ENCODE peak calls at places on chromosomes 4 and X, in eight cellular contexts. One of them, this sample, is unnamed.

GRCh38 chrX:9642270-9642995 is 123.2 kb downstream of the GPR143 start:
- DNase-seq in NCI-H2171: no peak
- DNase-seq in GM12892: no peak
- DNase-seq in T-cell: no peak
- DNase-seq in caudate nucleus: no peak
- DNase-seq in mucosa of gallbladder: no peak
- DNase-seq in NCI-H345: no peak
- DNase-seq in cardiac septum: no peak
- DNase-seq in this sample: no peak

GRCh38 chrX:12681047-12681446 is 110.2 kb upstream of the PRPS2 start:
- DNase-seq in cardiac septum: no peak
- DNase-seq in GM12892: no peak
- DNase-seq in T-cell: no peak
- DNase-seq in NCI-H2171: no peak
- DNase-seq in mucosa of gallbladder: no peak
- DNase-seq in caudate nucleus: no peak
- DNase-seq in NCI-H345: peak; percentile 52
- DNase-seq in this sample: no peak

GRCh38 chr4:10458190-10458589 is 964 bp upstream of the ZNF518B start:
- DNase-seq in mucosa of gallbladder: peak; percentile 13
- DNase-seq in T-cell: no peak
- DNase-seq in cardiac septum: no peak
- DNase-seq in NCI-H345: no peak
- DNase-seq in GM12892: no peak
- DNase-seq in caudate nucleus: no peak
- DNase-seq in NCI-H2171: no peak
- DNase-seq in this sample: no peak

GRCh38 chrX:12339921-12340320 is 201.6 kb downstream of the FRMPD4 start:
- DNase-seq in GM12892: no peak
- DNase-seq in NCI-H2171: no peak
- DNase-seq in mucosa of gallbladder: no peak
- DNase-seq in caudate nucleus: no peak
- DNase-seq in NCI-H345: no peak
- DNase-seq in T-cell: no peak
- DNase-seq in cardiac septum: no peak
- DNase-seq in this sample: no peak

GRCh38 chr4:174926958-174927357 is 8.8 kb downstream of the ADAM29 start:
- DNase-seq in mucosa of gallbladder: no peak
- DNase-seq in cardiac septum: no peak
- DNase-seq in T-cell: no peak
- DNase-seq in NCI-H2171: no peak
- DNase-seq in NCI-H345: no peak
- DNase-seq in GM12892: no peak
- DNase-seq in caudate nucleus: no peak
- DNase-seq in this sample: no peak

GRCh38 chr4:88938138-88938537 is 118.8 kb downstream of the FAM13A start:
- DNase-seq in NCI-H2171: no peak
- DNase-seq in cardiac septum: no peak
- DNase-seq in T-cell: no peak
- DNase-seq in GM12892: no peak
- DNase-seq in NCI-H345: no peak
- DNase-seq in mucosa of gallbladder: no peak
- DNase-seq in caudate nucleus: no peak
- DNase-seq in this sample: no peak

GRCh38 chr4:129358571-129358970 is 262.6 kb downstream of the C4orf33 start:
- DNase-seq in GM12892: no peak
- DNase-seq in caudate nucleus: no peak
- DNase-seq in mucosa of gallbladder: no peak
- DNase-seq in NCI-H2171: no peak
- DNase-seq in NCI-H345: no peak
- DNase-seq in cardiac septum: no peak
- DNase-seq in T-cell: no peak
- DNase-seq in this sample: no peak

GRCh38 chr4:128461300-128462103 is 173.9 kb upstream of the PGRMC2 start:
- DNase-seq in GM12892: no peak
- DNase-seq in T-cell: no peak
- DNase-seq in mucosa of gallbladder: peak; percentile 33
- DNase-seq in caudate nucleus: no peak
- DNase-seq in cardiac septum: no peak
- DNase-seq in NCI-H2171: no peak
- DNase-seq in NCI-H345: no peak
- DNase-seq in this sample: no peak

GRCh38 chrX:138886769-138887168 is 175.3 kb upstream of the FGF13 start:
- DNase-seq in mucosa of gallbladder: peak; percentile 73
- DNase-seq in cardiac septum: no peak
- DNase-seq in NCI-H345: no peak
- DNase-seq in NCI-H2171: no peak
- DNase-seq in GM12892: no peak
- DNase-seq in caudate nucleus: no peak
- DNase-seq in T-cell: no peak
- DNase-seq in this sample: no peak

GRCh38 chr4:3660086-3660927 is 105.9 kb upstream of the ADRA2C start:
- DNase-seq in cardiac septum: no peak
- DNase-seq in NCI-H345: peak; percentile 76
- DNase-seq in NCI-H2171: peak; percentile 37
- DNase-seq in mucosa of gallbladder: no peak
- DNase-seq in caudate nucleus: peak; percentile 19
- DNase-seq in T-cell: no peak
- DNase-seq in GM12892: no peak
- DNase-seq in this sample: no peak

GRCh38 chr4:3009422-3009821 is 46.1 kb downstream of the GRK4 start:
- DNase-seq in cardiac septum: no peak
- DNase-seq in NCI-H345: peak; percentile 45
- DNase-seq in T-cell: no peak
- DNase-seq in mucosa of gallbladder: peak; percentile 67
- DNase-seq in GM12892: no peak
- DNase-seq in NCI-H2171: no peak
- DNase-seq in caudate nucleus: peak; percentile 4
- DNase-seq in this sample: no peak

GRCh38 chr4:86831262-86832090 is 17.7 kb downstream of the SLC10A6 start:
- DNase-seq in GM12892: no peak
- DNase-seq in caudate nucleus: no peak
- DNase-seq in T-cell: no peak
- DNase-seq in mucosa of gallbladder: peak; percentile 51
- DNase-seq in cardiac septum: no peak
- DNase-seq in NCI-H345: peak; percentile 15
- DNase-seq in NCI-H2171: no peak
- DNase-seq in this sample: no peak

GRCh38 chr4:183905593-183906485 is 732 bp downstream of the STOX2 start:
- DNase-seq in caudate nucleus: peak; percentile 77
- DNase-seq in T-cell: no peak
- DNase-seq in GM12892: peak; percentile 27
- DNase-seq in cardiac septum: no peak
- DNase-seq in NCI-H345: peak; percentile 42
- DNase-seq in mucosa of gallbladder: peak; percentile 14
- DNase-seq in NCI-H2171: peak; percentile 0
- DNase-seq in this sample: peak; percentile 75

GRCh38 chrX:47568656-47569295 is 7.8 kb downstream of the ARAF start:
- DNase-seq in mucosa of gallbladder: no peak
- DNase-seq in T-cell: no peak
- DNase-seq in GM12892: no peak
- DNase-seq in NCI-H345: no peak
- DNase-seq in cardiac septum: no peak
- DNase-seq in caudate nucleus: no peak
- DNase-seq in NCI-H2171: no peak
- DNase-seq in this sample: peak; percentile 68

GRCh38 chrX:1534321-1535168 is 2.4 kb downstream of the P2RY8 start:
- DNase-seq in GM12892: no peak
- DNase-seq in cardiac septum: no peak
- DNase-seq in caudate nucleus: no peak
- DNase-seq in NCI-H345: no peak
- DNase-seq in NCI-H2171: no peak
- DNase-seq in mucosa of gallbladder: no peak
- DNase-seq in T-cell: peak; percentile 22
- DNase-seq in this sample: no peak

GRCh38 chrX:18613930-18614639 is 57.8 kb downstream of the RS1 start:
- DNase-seq in T-cell: no peak
- DNase-seq in cardiac septum: no peak
- DNase-seq in caudate nucleus: no peak
- DNase-seq in NCI-H2171: no peak
- DNase-seq in NCI-H345: no peak
- DNase-seq in GM12892: no peak
- DNase-seq in mucosa of gallbladder: no peak
- DNase-seq in this sample: no peak

GRCh38 chr4:25837107-25837506 is 25.7 kb downstream of the SEL1L3 start:
- DNase-seq in mucosa of gallbladder: no peak
- DNase-seq in GM12892: no peak
- DNase-seq in cardiac septum: no peak
- DNase-seq in T-cell: no peak
- DNase-seq in caudate nucleus: no peak
- DNase-seq in NCI-H345: no peak
- DNase-seq in NCI-H2171: no peak
- DNase-seq in this sample: no peak

GRCh38 chr4:3703677-3704521 is 62.3 kb upstream of the ADRA2C start:
- DNase-seq in caudate nucleus: no peak
- DNase-seq in mucosa of gallbladder: no peak
- DNase-seq in cardiac septum: no peak
- DNase-seq in GM12892: no peak
- DNase-seq in NCI-H2171: no peak
- DNase-seq in NCI-H345: no peak
- DNase-seq in T-cell: no peak
- DNase-seq in this sample: no peak

GRCh38 chr4:139910106-139910505 is 243.9 kb downstream of the MAML3 start:
- DNase-seq in NCI-H2171: no peak
- DNase-seq in caudate nucleus: no peak
- DNase-seq in NCI-H345: no peak
- DNase-seq in T-cell: no peak
- DNase-seq in mucosa of gallbladder: no peak
- DNase-seq in GM12892: no peak
- DNase-seq in cardiac septum: no peak
- DNase-seq in this sample: no peak

GRCh38 chrX:57528670-57529255 is 63.0 kb upstream of the ZXDB start:
- DNase-seq in NCI-H345: peak; percentile 1
- DNase-seq in mucosa of gallbladder: no peak
- DNase-seq in NCI-H2171: no peak
- DNase-seq in cardiac septum: no peak
- DNase-seq in caudate nucleus: no peak
- DNase-seq in GM12892: no peak
- DNase-seq in T-cell: no peak
- DNase-seq in this sample: no peak

GRCh38 chr4:8494218-8494617 is 53.6 kb downstream of the TRMT44 start:
- DNase-seq in caudate nucleus: no peak
- DNase-seq in mucosa of gallbladder: no peak
- DNase-seq in GM12892: no peak
- DNase-seq in NCI-H2171: no peak
- DNase-seq in cardiac septum: no peak
- DNase-seq in T-cell: no peak
- DNase-seq in NCI-H345: no peak
- DNase-seq in this sample: no peak

GRCh38 chr4:61296115-61296514 is 96.0 kb downstream of the ADGRL3 start:
- DNase-seq in mucosa of gallbladder: no peak
- DNase-seq in T-cell: no peak
- DNase-seq in GM12892: no peak
- DNase-seq in caudate nucleus: no peak
- DNase-seq in cardiac septum: no peak
- DNase-seq in NCI-H345: no peak
- DNase-seq in NCI-H2171: no peak
- DNase-seq in this sample: no peak

This sample was measured in SK-N-SH.